ENCODE peak calls at places on chromosomes 4 and X, in seven cellular contexts. J, Q, S, U, P, T and R are unnamed samples.
A peak's percentile ranks its signal among the peaks of the same experiment; 100 is the strongest.

GRCh38 chr4:5203309-5203708 is 152.0 kb downstream of the STK32B start:
- DNase-seq in J (no peak), Q (peak; percentile 33), S (no peak), U (no peak), P (no peak), T (no peak), R (no peak)

GRCh38 chr4:5785806-5786680 is 75.0 kb downstream of the EVC start:
- DNase-seq in J (no peak), Q (peak; percentile 89), S (no peak), U (peak; percentile 13), P (no peak), T (peak; percentile 79), R (no peak)

GRCh38 chrX:153902388-153902787 is 2.1 kb upstream of the AVPR2 start:
- DNase-seq in J (no peak), Q (no peak), S (no peak), U (no peak), P (no peak), T (no peak), R (no peak)

GRCh38 chr4:101356928-101357327 is 9.6 kb upstream of the PPP3CA start:
- DNase-seq in J (no peak), Q (peak; percentile 70), S (no peak), U (no peak), P (peak; percentile 67), T (peak; percentile 100), R (peak; percentile 34)

GRCh38 chr4:85760521-85760920 is 285.6 kb downstream of the ARHGAP24 start:
- DNase-seq in J (no peak), Q (peak; percentile 52), S (no peak), U (no peak), P (no peak), T (no peak), R (no peak)

GRCh38 chr4:123624959-123625358 is 228.4 kb downstream of the SPRY1 start:
- DNase-seq in J (no peak), Q (no peak), S (no peak), U (no peak), P (no peak), T (no peak), R (peak; percentile 49)

GRCh38 chr4:139223682-139224317 is 46.8 kb upstream of the ELF2 start:
- DNase-seq in J (peak; percentile 33), Q (no peak), S (peak; percentile 45), U (no peak), P (peak; percentile 15), T (peak; percentile 74), R (no peak)

GRCh38 chrX:70434914-70435586 is 9.6 kb upstream of the DLG3 start:
- DNase-seq in J (no peak), Q (no peak), S (peak; percentile 54), U (no peak), P (no peak), T (peak; percentile 43), R (no peak)

GRCh38 chr4:166941629-166942028 is 292.7 kb downstream of the SPOCK3 start:
- DNase-seq in J (no peak), Q (peak; percentile 60), S (no peak), U (no peak), P (no peak), T (peak; percentile 46), R (no peak)

GRCh38 chrX:101265869-101266428 is 25.2 kb downstream of the TAF7L start:
- DNase-seq in J (no peak), Q (peak; percentile 11), S (no peak), U (no peak), P (no peak), T (peak; percentile 52), R (no peak)

GRCh38 chr4:71494539-71494938 is 155.7 kb downstream of the SLC4A4 start:
- DNase-seq in J (no peak), Q (no peak), S (no peak), U (no peak), P (no peak), T (no peak), R (no peak)

GRCh38 chrX:71667328-71668247 is at the start of gene LOC101059915:
- DNase-seq in J (no peak), Q (no peak), S (no peak), U (no peak), P (no peak), T (no peak), R (no peak)

DNA sequence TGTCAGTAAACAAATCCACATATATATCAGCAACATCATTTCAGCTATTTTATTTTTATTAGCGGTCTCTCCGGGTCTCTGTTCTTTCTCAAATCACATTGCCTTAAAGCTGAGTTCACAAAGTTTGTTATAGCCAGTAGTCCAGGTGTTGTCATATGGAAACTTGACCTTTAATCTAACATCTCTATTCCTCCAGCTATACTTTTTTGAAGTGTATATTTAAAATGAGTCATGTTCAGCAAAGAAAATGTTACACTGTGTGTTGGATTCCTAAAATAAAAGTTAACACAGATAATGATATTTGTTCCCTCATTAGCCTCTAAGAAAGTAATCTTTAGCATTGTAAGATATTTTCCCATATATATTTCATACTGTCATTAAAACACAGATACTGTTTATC is 63.6 kb downstream of the SMARCAD1 start:
- DNase-seq in J (no peak), Q (no peak), S (no peak), U (no peak), P (no peak), T (no peak), R (no peak)
- H3K36me3 ChIP-seq in J (peaks cover 54% of the 10 kb centered on the region), Q (peaks cover 66% of the 10 kb centered on the region), S (peaks cover 30% of the 10 kb centered on the region), U (peaks cover 48% of the 10 kb centered on the region), P (no peaks in the 10 kb centered on the region), T (peaks cover 13% of the 10 kb centered on the region), R (peaks cover 1% of the 10 kb centered on the region)

GRCh38 chr4:41258783-41259182 is 2.1 kb downstream of the UCHL1 start:
- DNase-seq in J (no peak), Q (peak; percentile 85), S (no peak), U (no peak), P (peak; percentile 17), T (peak; percentile 60), R (peak; percentile 5)

GRCh38 chr4:41257901-41258300 is 1.2 kb downstream of the UCHL1 start:
- DNase-seq in J (no peak), Q (peak; percentile 37), S (no peak), U (no peak), P (no peak), T (no peak), R (no peak)

GRCh38 chr4:41257257-41257900 is 651 bp downstream of the UCHL1 start:
- DNase-seq in J (no peak), Q (peak; percentile 87), S (peak; percentile 23), U (no peak), P (peak; percentile 46), T (peak; percentile 30), R (peak; percentile 20)

GRCh38 chr4:41262198-41262597 is 5.5 kb downstream of the UCHL1 start:
- DNase-seq in J (no peak), Q (no peak), S (no peak), U (no peak), P (no peak), T (no peak), R (no peak)

GRCh38 chr4:41260315-41260714 is 3.6 kb downstream of the UCHL1 start:
- DNase-seq in J (no peak), Q (no peak), S (no peak), U (no peak), P (no peak), T (no peak), R (no peak)
- H3K36me3 ChIP-seq in J (peaks cover 27% of the 10 kb centered on the region), Q (peaks cover 53% of the 10 kb centered on the region), S (no peaks in the 10 kb centered on the region), U (no peaks in the 10 kb centered on the region), P (no peaks in the 10 kb centered on the region), T (peaks cover 59% of the 10 kb centered on the region), R (no peaks in the 10 kb centered on the region)

DNA sequence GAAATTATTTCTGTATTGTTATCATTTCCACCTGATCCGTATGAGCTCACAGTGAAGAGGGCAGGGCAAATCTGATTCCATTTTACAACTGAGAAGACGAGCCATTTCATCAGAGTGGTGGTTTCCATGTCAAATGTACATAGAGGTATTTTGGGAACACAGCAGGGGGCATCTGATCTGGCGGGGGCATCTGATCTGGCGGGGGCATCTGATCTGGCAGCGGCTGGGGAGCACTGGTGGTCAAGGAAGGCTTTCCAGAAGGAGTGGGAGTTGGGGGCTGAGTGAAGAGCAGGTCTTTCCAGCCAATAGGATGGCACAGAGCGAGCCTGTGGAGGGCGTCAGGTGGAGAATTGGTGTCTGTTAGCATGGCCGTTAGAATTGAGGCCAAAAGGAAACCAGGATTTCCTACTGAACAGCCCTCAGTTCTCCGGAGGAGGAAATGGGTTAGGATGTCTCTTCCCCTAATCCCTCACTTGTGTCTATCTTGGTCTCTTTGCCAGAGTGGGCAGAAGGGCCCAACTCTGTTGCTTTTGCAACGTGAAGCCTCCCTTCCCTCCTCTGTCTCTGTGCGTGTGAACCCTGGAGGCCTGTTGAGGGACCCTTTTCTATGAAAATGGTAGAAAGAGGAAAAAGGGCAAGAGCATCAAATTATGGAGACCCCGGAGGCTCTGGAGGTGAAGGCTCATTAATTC is 41.3 kb downstream of the RHOH start:
- DNase-seq in J (no peak), Q (no peak), S (no peak), U (no peak), P (no peak), T (no peak), R (no peak)
- H3K36me3 ChIP-seq in J (no peaks in the 10 kb centered on the region), Q (no peaks in the 10 kb centered on the region), S (no peaks in the 10 kb centered on the region), U (no peaks in the 10 kb centered on the region), P (no peaks in the 10 kb centered on the region), T (no peaks in the 10 kb centered on the region), R (no peaks in the 10 kb centered on the region)

GRCh38 chr4:519203-519651 is 20.2 kb downstream of the PIGG start:
- DNase-seq in J (no peak), Q (no peak), S (no peak), U (no peak), P (no peak), T (no peak), R (no peak)
- H3K36me3 ChIP-seq in J (peaks cover 98% of the 10 kb centered on the region), Q (peaks cover 83% of the 10 kb centered on the region), S (peaks cover 63% of the 10 kb centered on the region), U (peaks cover 72% of the 10 kb centered on the region), P (peaks cover 7% of the 10 kb centered on the region), T (peaks cover 22% of the 10 kb centered on the region), R (peaks cover 18% of the 10 kb centered on the region)

GRCh38 chr4:1239949-1240305 is 9.0 kb downstream of the CTBP1 start:
- DNase-seq in J (no peak), Q (no peak), S (no peak), U (no peak), P (no peak), T (no peak), R (no peak)

GRCh38 chr4:1238676-1239000 is 10.3 kb downstream of the CTBP1 start:
- DNase-seq in J (no peak), Q (no peak), S (no peak), U (peak; percentile 60), P (peak; percentile 10), T (no peak), R (no peak)

GRCh38 chr4:1236103-1236641 is 12.8 kb downstream of the CTBP1 start:
- DNase-seq in J (no peak), Q (no peak), S (no peak), U (peak; percentile 65), P (peak; percentile 11), T (no peak), R (no peak)

GRCh38 chr4:1239141-1239948 is 9.6 kb downstream of the CTBP1 start:
- DNase-seq in J (no peak), Q (no peak), S (peak; percentile 15), U (peak; percentile 69), P (peak; percentile 41), T (no peak), R (no peak)

DNA sequence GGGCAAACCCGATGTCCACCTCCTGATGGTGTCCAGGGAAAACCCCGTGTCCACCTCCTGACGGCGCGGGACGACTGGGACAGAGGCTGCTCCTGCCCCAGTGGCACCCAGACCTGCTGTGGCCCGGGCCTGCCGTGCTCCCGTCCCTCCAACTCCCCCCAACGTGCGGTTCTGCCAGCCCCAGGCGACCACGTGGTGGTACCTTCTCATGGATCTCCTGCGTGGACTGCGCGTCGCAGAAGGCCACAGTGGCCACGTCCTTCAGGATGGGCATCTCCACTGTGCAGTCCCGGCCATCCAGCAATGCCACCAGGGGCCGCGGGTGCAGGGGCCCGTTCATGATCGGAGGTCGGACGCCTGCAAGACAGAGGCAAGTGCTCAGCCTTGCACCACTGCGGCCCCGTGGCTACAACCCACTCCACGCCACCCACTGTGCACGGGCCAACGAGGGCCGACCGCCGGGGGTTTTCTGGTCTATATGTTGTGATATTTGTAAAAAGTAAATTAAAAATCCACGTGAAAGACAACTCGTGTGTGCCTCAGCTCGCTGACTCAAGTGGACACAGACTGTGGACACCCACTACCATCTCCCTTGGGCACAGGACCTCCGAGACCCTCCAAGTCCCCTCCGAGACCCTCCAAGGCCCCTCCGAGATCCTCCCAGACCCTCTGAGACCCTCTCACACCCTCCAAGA is 10.8 kb downstream of the CTBP1 start:
- DNase-seq in J (no peak), Q (no peak), S (peak; percentile 16), U (peak; percentile 77), P (no peak), T (no peak), R (no peak)
- H3K36me3 ChIP-seq in J (peaks cover 84% of the 10 kb centered on the region), Q (peaks cover 61% of the 10 kb centered on the region), S (peaks cover 44% of the 10 kb centered on the region), U (peaks cover 72% of the 10 kb centered on the region), P (peaks cover 12% of the 10 kb centered on the region), T (peaks cover 14% of the 10 kb centered on the region), R (peaks cover 13% of the 10 kb centered on the region)